ENCODE peak calls at places on chromosomes 4 and X, in eight cellular contexts. V is lower lobe of right lung, U is AG10803, A is epithelial cell of esophagus, M is sigmoid colon, Q is bronchial epithelial cell, X is tibial nerve, E is Peyer's patch. N is an unnamed sample.

GRCh38 chrX:18119856-18120255 is 100.8 kb downstream of the BEND2 start:
- DNase-seq in V (no peak), U (no peak), A (no peak), M (no peak), Q (no peak), X (no peak), E (no peak), N (no peak)

GRCh38 chr4:35836591-35836990 is 407.7 kb downstream of the ARAP2 start:
- DNase-seq in V (no peak), U (no peak), A (peak), M (no peak), Q (peak), X (no peak), E (no peak), N (no peak)

GRCh38 chr4:123327346-123327745 is 69.2 kb upstream of the SPRY1 start:
- DNase-seq in V (no peak), U (no peak), A (no peak), M (no peak), Q (no peak), X (no peak), E (no peak), N (no peak)

GRCh38 chr4:184062769-184063168 is 154.9 kb downstream of the ENPP6 start:
- DNase-seq in V (no peak), U (no peak), A (no peak), M (no peak), Q (no peak), X (no peak), E (no peak), N (peak)

GRCh38 chrX:107579956-107580355 is 48.4 kb upstream of the PRPS1 start:
- DNase-seq in V (no peak), U (peak), A (peak), M (no peak), Q (peak), X (no peak), E (no peak), N (peak)

GRCh38 chr4:48173055-48173991 is 39.3 kb upstream of the TXK start:
- DNase-seq in V (no peak), U (peak), A (peak), M (no peak), Q (peak), X (no peak), E (no peak), N (peak)

GRCh38 chr4:178612725-178613124 is 1170.5 kb upstream of the AGA start:
- DNase-seq in V (no peak), U (no peak), A (no peak), M (no peak), Q (no peak), X (no peak), E (no peak), N (no peak)

GRCh38 chr4:169899295-169899694 is 126.9 kb downstream of the MFAP3L start:
- DNase-seq in V (no peak), U (peak), A (peak), M (no peak), Q (peak), X (no peak), E (no peak), N (no peak)

GRCh38 chrX:130952266-130953043 is 49.4 kb upstream of the ENOX2 start:
- DNase-seq in V (no peak), U (no peak), A (no peak), M (no peak), Q (no peak), X (no peak), E (no peak), N (no peak)

GRCh38 chr4:93203708-93204107 is 624.8 kb upstream of the ATOH1 start:
- DNase-seq in V (no peak), U (no peak), A (peak), M (no peak), Q (peak), X (no peak), E (no peak), N (no peak)

GRCh38 chr4:186701273-186701672 is 22.4 kb downstream of the FAT1 start:
- DNase-seq in V (no peak), U (peak), A (no peak), M (no peak), Q (no peak), X (peak), E (no peak), N (peak)

GRCh38 chrX:19388064-19388679 is 44.4 kb downstream of the PDHA1 start:
- DNase-seq in V (no peak), U (no peak), A (no peak), M (no peak), Q (no peak), X (no peak), E (no peak), N (no peak)

GRCh38 chr4:158018090-158018808 is 154.6 kb downstream of the GASK1B start:
- DNase-seq in V (no peak), U (no peak), A (no peak), M (no peak), Q (no peak), X (no peak), E (no peak), N (peak)

GRCh38 chr4:164876680-164877324 is at the start of gene APELA:
- DNase-seq in V (no peak), U (peak), A (no peak), M (no peak), Q (no peak), X (no peak), E (no peak), N (no peak)

GRCh38 chrX:149074429-149074828 is 430.7 kb downstream of the IDS start:
- DNase-seq in V (no peak), U (peak), A (peak), M (no peak), Q (peak), X (peak), E (no peak), N (peak)

GRCh38 chr4:134390327-134390726 is 188.7 kb upstream of the PABPC4L start:
- DNase-seq in V (no peak), U (no peak), A (no peak), M (no peak), Q (no peak), X (no peak), E (no peak), N (no peak)

GRCh38 chr4:155974476-155974749 is 20.7 kb upstream of the CTSO start:
- DNase-seq in V (no peak), U (no peak), A (no peak), M (no peak), Q (no peak), X (no peak), E (no peak), N (no peak)

GRCh38 chr4:25235401-25235800 is 1.6 kb downstream of the PI4K2B start:
- DNase-seq in V (no peak), U (no peak), A (no peak), M (no peak), Q (peak), X (no peak), E (no peak), N (no peak)

GRCh38 chr4:86895692-86896488 is 3.7 kb upstream of the C4orf36 start:
- DNase-seq in V (no peak), U (peak), A (peak), M (no peak), Q (peak), X (no peak), E (no peak), N (peak)

GRCh38 chr4:145643295-145643694 is 24.1 kb downstream of the MMAA start:
- DNase-seq in V (no peak), U (no peak), A (no peak), M (no peak), Q (no peak), X (no peak), E (no peak), N (no peak)

GRCh38 chrX:40415675-40416074 is 165.1 kb upstream of the ATP6AP2 start:
- DNase-seq in V (no peak), U (no peak), A (no peak), M (peak), Q (no peak), X (no peak), E (no peak), N (no peak)

GRCh38 chrX:133495464-133496391 is 80.4 kb upstream of the GPC4 start:
- DNase-seq in V (no peak), U (peak), A (no peak), M (peak), Q (no peak), X (peak), E (no peak), N (peak)

GRCh38 chr4:81811562-81812293 is 340.0 kb upstream of the RASGEF1B start:
- DNase-seq in V (no peak), U (no peak), A (no peak), M (no peak), Q (no peak), X (no peak), E (no peak), N (no peak)

GRCh38 chr4:27861381-27861787 is 1000.7 kb downstream of the STIM2 start:
- DNase-seq in V (no peak), U (peak), A (peak), M (no peak), Q (peak), X (no peak), E (no peak), N (no peak)

GRCh38 chrX:118978451-118978850 is 4.0 kb downstream of the LONRF3 start:
- DNase-seq in V (no peak), U (no peak), A (no peak), M (no peak), Q (no peak), X (no peak), E (no peak), N (peak)

GRCh38 chrX:118975831-118976598 is 1.6 kb downstream of the LONRF3 start:
- DNase-seq in V (peak), U (peak), A (no peak), M (peak), Q (no peak), X (peak), E (peak), N (peak)

GRCh38 chrX:118974908-118975671 is 672 bp downstream of the LONRF3 start:
- DNase-seq in V (peak), U (no peak), A (peak), M (peak), Q (no peak), X (no peak), E (peak), N (no peak)

GRCh38 chrX:118977424-118977823 is 3.0 kb downstream of the LONRF3 start:
- DNase-seq in V (no peak), U (no peak), A (no peak), M (no peak), Q (no peak), X (no peak), E (no peak), N (no peak)

DNA sequence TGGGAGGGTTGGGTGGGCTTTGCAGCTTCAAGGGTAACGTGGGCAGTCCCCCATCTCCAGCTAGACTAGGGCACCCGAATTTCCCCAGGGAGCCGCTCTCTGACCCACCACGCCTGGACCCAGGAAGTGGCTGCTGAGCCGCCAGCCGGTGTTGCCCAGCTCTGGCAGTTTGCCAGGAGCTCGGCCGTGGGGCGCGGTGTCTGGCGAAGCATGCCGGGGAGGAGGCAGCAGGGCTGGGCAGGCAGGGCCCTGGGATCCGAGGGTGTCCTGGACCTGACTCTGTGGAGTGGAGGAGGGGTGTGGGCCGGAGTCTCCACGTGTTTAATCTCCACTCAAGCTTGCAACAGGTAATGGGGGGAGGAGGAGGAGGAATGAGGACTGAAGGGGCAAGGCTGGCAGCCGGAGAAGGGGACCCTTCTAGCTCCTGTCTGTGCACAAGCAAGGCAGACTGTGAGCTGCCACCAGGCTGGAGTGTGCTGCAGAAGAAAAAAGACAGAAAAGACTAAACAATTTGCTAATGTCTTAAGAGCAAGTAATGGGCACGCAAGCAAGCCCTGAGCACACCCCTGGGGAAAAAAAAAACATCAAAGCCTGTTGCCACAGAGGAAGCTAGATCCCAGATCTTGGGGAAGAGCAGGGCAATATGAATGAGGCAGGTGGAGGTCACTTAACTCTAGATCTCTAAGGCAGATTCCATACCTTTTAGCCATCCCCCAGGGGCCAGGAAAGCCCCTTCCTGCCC is 2.4 kb downstream of the LONRF3 start:
- DNase-seq in V (peak), U (no peak), A (peak), M (peak), Q (peak), X (no peak), E (peak), N (no peak)
- H3K4me3 ChIP-seq in V (peak), U (no peak), A (no peak), M (peak), Q (peak), X (peak), E (peak), N (no peak)

DNA sequence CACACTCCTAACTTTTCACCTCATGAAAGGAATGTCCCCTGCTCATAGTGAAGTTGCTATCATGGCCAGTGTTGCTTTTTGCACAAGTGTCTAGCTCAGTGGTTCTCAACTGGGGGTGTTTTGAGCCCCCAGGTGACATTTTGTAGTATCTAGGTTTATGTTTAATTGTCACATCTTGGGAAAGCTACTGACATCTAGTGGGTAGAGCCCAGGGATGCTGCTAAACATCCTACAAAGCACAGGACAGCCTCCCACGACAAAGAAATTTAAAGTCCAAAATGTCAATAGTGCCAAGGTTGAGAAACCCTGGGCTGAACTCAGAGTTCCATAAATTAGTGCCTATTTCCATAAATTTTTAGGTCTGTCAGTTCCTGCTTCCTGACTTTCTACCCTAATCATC is 70.7 kb upstream of the HCCS start:
- DNase-seq in V (no peak), U (no peak), A (no peak), M (no peak), Q (no peak), X (no peak), E (no peak), N (peak)
- TF ChIP-seq CTCF in V (no peak), U (peak), A (no peak), M (no peak), Q (no peak), X (no peak), E (no peak), N (no peak)

GRCh38 chr4:8606966-8607365 is 14.4 kb downstream of the CPZ start:
- DNase-seq in V (no peak), U (no peak), A (no peak), M (no peak), Q (no peak), X (no peak), E (no peak), N (no peak)
- H3K4me3 ChIP-seq in V (no peak), U (no peak), A (no peak), M (no peak), Q (no peak), X (no peak), E (no peak), N (no peak)

DNA sequence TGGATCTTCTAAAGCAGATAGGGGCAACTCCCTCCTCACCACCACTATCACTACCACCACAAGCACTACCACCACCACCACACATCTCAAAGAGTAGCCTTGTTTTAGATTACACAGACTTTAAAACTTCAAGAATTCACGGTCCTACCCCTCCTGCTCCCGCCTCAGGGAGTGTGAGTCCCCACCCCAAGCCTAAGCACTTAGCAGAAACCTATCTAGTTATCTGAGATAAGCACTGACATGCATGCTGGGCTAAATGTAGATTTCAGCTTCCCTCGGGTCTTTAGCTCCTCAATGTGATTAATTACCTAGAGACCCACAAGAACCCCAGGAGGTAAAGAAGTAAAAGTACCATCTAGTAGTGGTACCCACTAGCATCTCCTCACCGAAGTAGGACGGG is 775 bp downstream of the AMOT start:
- DNase-seq in V (no peak), U (no peak), A (no peak), M (no peak), Q (no peak), X (no peak), E (no peak), N (no peak)
- TF ChIP-seq CTCF in V (no peak), U (no peak), A (no peak), M (no peak), Q (no peak), X (no peak), E (no peak), N (no peak)

GRCh38 chrX:23919148-23919547 is 11.3 kb downstream of the CXorf58 start:
- DNase-seq in V (no peak), U (no peak), A (no peak), M (no peak), Q (no peak), X (no peak), E (no peak), N (no peak)
- H3K4me3 ChIP-seq in V (no peak), U (no peak), A (no peak), M (no peak), Q (no peak), X (no peak), E (no peak), N (no peak)

GRCh38 chr4:119550857-119551532 is 77.6 kb downstream of the PDE5A start:
- DNase-seq in V (no peak), U (peak), A (peak), M (no peak), Q (peak), X (no peak), E (no peak), N (peak)
- TF ChIP-seq CTCF in V (no peak), U (no peak), A (no peak), M (no peak), Q (no peak), X (no peak), E (no peak), N (no peak)

DNA sequence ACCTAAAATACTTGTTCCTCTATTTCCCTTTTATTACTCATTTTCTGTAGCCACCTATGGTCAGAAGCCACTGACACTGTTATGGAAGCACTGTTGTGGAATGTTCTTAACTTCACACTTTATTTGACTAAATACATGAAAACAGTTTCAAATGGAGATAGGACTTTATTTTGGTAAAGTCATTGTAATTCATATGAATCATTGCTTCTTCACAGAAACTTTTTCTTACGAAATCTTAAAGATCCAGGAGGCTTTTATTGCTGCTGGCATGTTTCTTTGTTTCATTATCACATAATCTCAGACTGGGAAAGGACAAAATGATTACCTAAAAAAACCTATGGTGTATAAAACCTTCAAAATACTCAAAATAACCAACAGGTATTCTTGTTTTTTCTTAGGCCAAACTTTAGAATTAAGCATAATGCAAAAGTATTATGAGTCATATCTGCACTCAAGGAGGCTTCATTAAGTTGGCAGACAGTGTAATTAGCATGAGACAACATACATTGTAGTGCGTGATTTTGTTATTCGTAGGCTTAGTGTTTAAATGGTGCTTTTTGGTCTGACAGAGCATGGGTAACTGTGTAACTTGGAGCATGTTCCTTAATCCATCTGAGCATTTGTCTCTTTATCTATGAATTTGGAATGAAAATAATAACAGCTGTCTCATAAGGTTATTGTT is 58.0 kb downstream of the SH3BGRL start:
- DNase-seq in V (no peak), U (peak), A (peak), M (no peak), Q (peak), X (no peak), E (no peak), N (peak)
- H3K4me3 ChIP-seq in V (no peak), U (no peak), A (no peak), M (no peak), Q (no peak), X (no peak), E (no peak), N (no peak)

GRCh38 chr4:17511950-17512795 is at the start of gene QDPR:
- DNase-seq in V (peak), U (peak), A (peak), M (peak), Q (peak), X (peak), E (peak), N (peak)
- TF ChIP-seq CTCF in V (peak), U (peak), A (peak), M (no peak), Q (peak), X (peak), E (peak), N (peak)

GRCh38 chrX:56231706-56232105 is 450 bp upstream of the KLF8 start:
- DNase-seq in V (no peak), U (no peak), A (no peak), M (no peak), Q (no peak), X (no peak), E (no peak), N (no peak)
- H3K4me3 ChIP-seq in V (peak), U (no peak), A (peak), M (peak), Q (no peak), X (peak), E (peak), N (no peak)

N was measured in foreskin fibroblast.